ENCODE peak calls at places on chromosomes 12 and 14, in six cellular contexts. G is HepG2, O is A549, L is K562, P is endothelial cell of umbilical vein, S is H1. Z is an unnamed sample.

GRCh38 chr12:51771008-51771407 is 77.5 kb downstream of the FIGNL2 start:
- DNase-seq in G (no peak), O (no peak), L (no peak), P (no peak), S (no peak), Z (no peak)

GRCh38 chr12:23899434-23899833 is 50.0 kb downstream of the SOX5 start:
- DNase-seq in G (no peak), O (no peak), L (no peak), P (no peak), S (no peak), Z (no peak)

GRCh38 chr12:80954857-80955520 is 17.3 kb upstream of the LIN7A start:
- DNase-seq in G (no peak), O (no peak), L (no peak), P (no peak), S (no peak), Z (no peak)

GRCh38 chr14:93716002-93716401 is 72.3 kb downstream of the PRIMA1 start:
- DNase-seq in G (no peak), O (no peak), L (no peak), P (no peak), S (no peak), Z (no peak)

GRCh38 chr12:87828384-87828973 is 200.7 kb downstream of the C12orf50 start:
- DNase-seq in G (no peak), O (no peak), L (no peak), P (peak; percentile 83), S (no peak), Z (no peak)

GRCh38 chr12:19620222-19620621 is 180.9 kb downstream of the AEBP2 start:
- DNase-seq in G (no peak), O (peak; percentile 91), L (no peak), P (no peak), S (no peak), Z (no peak)

GRCh38 chr14:45028107-45028626 is 55.7 kb upstream of the PRPF39 start:
- DNase-seq in G (no peak), O (no peak), L (no peak), P (no peak), S (no peak), Z (no peak)

GRCh38 chr14:65279510-65279909 is 133.0 kb upstream of the FUT8 start:
- DNase-seq in G (no peak), O (no peak), L (no peak), P (no peak), S (no peak), Z (no peak)

GRCh38 chr14:53444677-53445312 is 291.7 kb upstream of the DDHD1 start:
- DNase-seq in G (peak; percentile 18), O (no peak), L (no peak), P (no peak), S (no peak), Z (no peak)

GRCh38 chr12:53483979-53484377 is 15.3 kb downstream of the MAP3K12 start:
- DNase-seq in G (no peak), O (no peak), L (no peak), P (no peak), S (no peak), Z (no peak)

GRCh38 chr12:80711866-80712265 is 4.4 kb downstream of the MYF6 start:
- DNase-seq in G (no peak), O (no peak), L (no peak), P (peak; percentile 25), S (no peak), Z (no peak)

GRCh38 chr12:111067498-111067897 is 147.1 kb upstream of the MYL2 start:
- DNase-seq in G (no peak), O (peak; percentile 47), L (no peak), P (no peak), S (no peak), Z (no peak)

GRCh38 chr12:1811948-1812291 is 8.4 kb upstream of the LRTM2 start:
- DNase-seq in G (no peak), O (no peak), L (no peak), P (no peak), S (no peak), Z (no peak)

GRCh38 chr12:25590021-25590721 is 37.1 kb upstream of the LMNTD1 start:
- DNase-seq in G (no peak), O (no peak), L (no peak), P (no peak), S (no peak), Z (no peak)

GRCh38 chr12:96365604-96366230 is 34.5 kb downstream of the CDK17 start:
- DNase-seq in G (no peak), O (no peak), L (no peak), P (no peak), S (no peak), Z (no peak)

GRCh38 chr12:65881965-65882413 is 57.7 kb downstream of the HMGA2 start:
- DNase-seq in G (no peak), O (no peak), L (no peak), P (peak; percentile 91), S (no peak), Z (peak; percentile 25)

GRCh38 chr14:64684091-64684490 is 20.1 kb upstream of the PLEKHG3 start:
- DNase-seq in G (peak; percentile 25), O (no peak), L (no peak), P (no peak), S (no peak), Z (no peak)

GRCh38 chr14:102485693-102486512 is 23.7 kb downstream of the ANKRD9 start:
- DNase-seq in G (no peak), O (no peak), L (no peak), P (no peak), S (no peak), Z (no peak)

GRCh38 chr14:102487204-102487577 is 22.4 kb downstream of the ANKRD9 start:
- DNase-seq in G (no peak), O (no peak), L (no peak), P (no peak), S (no peak), Z (no peak)

GRCh38 chr14:102484316-102484715 is 25.3 kb downstream of the ANKRD9 start:
- DNase-seq in G (no peak), O (no peak), L (no peak), P (no peak), S (no peak), Z (no peak)

GRCh38 chr14:102490456-102490855 is 19.1 kb downstream of the ANKRD9 start:
- DNase-seq in G (no peak), O (no peak), L (no peak), P (no peak), S (no peak), Z (no peak)

GRCh38 chr14:102486513-102487203 is 22.9 kb downstream of the ANKRD9 start:
- DNase-seq in G (no peak), O (no peak), L (no peak), P (no peak), S (no peak), Z (no peak)
- TF ChIP-seq JUN in G (no peak), O (no peak), L (no peak), P (no peak), S (no peak), Z (no peak)

GRCh38 chr14:105283899-105284298 is 16.9 kb downstream of the BRF1 start:
- DNase-seq in G (no peak), O (no peak), L (peak; percentile 2), P (peak; percentile 41), S (no peak), Z (no peak)

GRCh38 chr14:105285174-105285573 is 15.6 kb downstream of the BRF1 start:
- DNase-seq in G (no peak), O (no peak), L (no peak), P (no peak), S (no peak), Z (no peak)

GRCh38 chr14:105287249-105288102 is 13.3 kb downstream of the BRF1 start:
- DNase-seq in G (no peak), O (no peak), L (no peak), P (no peak), S (no peak), Z (no peak)

GRCh38 chr14:105283028-105283427 is 17.8 kb downstream of the BRF1 start:
- DNase-seq in G (no peak), O (no peak), L (peak; percentile 4), P (no peak), S (peak; percentile 69), Z (peak; percentile 63)

DNA sequence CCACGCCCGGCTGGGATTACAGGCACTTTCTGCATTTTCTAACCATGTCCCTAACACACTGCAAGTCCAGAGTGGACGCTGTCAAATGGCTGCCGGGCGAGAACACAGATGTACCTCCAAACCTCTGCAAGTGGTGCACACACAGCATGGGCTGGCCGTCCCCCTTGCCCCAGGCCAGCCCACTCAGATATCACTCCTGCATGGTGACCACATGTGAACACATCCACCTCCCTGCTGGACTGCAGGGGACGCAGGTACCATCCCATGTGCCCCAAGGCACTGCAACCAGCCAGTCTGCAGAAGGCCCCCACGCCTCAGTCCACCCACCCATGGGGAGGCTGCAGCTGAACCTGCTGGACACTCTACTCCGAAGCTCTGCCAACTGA is 14.0 kb downstream of the BRF1 start:
- DNase-seq in G (no peak), O (no peak), L (peak; percentile 6), P (no peak), S (no peak), Z (no peak)
- TF ChIP-seq JUN in G (no peak), O (no peak), L (no peak), P (no peak), S (no peak), Z (no peak)

GRCh38 chr14:24310666-24311604 is at the start of gene LTB4R:
- DNase-seq in G (no peak), O (no peak), L (no peak), P (peak; percentile 88), S (no peak), Z (peak; percentile 78)

GRCh38 chr14:24312736-24313507 is 1.6 kb downstream of the LTB4R start:
- DNase-seq in G (no peak), O (no peak), L (no peak), P (peak; percentile 78), S (no peak), Z (no peak)

GRCh38 chr14:24313912-24314311 is 2.6 kb downstream of the LTB4R start:
- DNase-seq in G (no peak), O (no peak), L (no peak), P (no peak), S (no peak), Z (no peak)

GRCh38 chr14:24310387-24310665 is 386 bp downstream of the LTB4R2 start:
- DNase-seq in G (no peak), O (no peak), L (no peak), P (no peak), S (no peak), Z (no peak)

DNA sequence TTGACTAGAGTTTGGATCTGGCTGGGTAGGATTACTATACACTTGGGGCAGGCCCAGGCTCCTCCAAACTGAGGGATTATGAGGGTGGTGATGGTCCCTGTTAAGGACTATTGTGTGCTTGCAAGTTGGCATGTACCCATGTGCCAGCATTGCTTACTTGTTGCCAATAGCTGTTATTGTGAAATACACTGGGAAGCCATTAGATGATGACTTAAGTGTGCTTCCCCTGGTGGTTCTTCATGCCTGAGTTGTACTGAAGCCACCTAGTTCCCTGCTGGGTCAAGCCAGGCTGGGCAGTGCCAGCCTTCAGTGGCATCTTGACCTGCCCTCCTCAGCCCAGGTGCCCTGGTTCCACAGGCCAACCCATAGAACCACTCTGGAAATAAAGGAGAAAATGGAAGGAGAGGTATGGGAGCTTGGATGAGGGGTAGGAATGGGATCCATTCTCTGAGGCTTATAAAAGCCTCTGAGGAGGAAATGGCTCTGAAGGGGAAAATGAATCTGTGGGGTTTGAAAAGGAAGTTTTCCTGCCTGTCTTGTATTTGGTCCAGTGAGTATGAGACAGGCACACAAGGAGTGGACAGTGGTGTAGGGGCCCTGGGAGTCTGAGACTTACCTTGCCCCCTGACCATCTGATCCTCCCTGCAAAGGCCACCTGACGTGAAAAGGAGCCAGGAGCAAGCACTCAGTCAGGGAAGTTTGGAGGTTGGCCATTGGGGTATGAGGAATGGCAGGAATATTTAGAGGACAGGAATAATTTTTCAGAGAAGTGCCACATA is 724 bp downstream of the LTB4R start:
- DNase-seq in G (no peak), O (no peak), L (no peak), P (no peak), S (no peak), Z (no peak)
- TF ChIP-seq JUN in G (no peak), O (no peak), L (no peak), P (no peak), S (no peak), Z (no peak)

GRCh38 chr12:3901116-3901515 is 27.9 kb upstream of the PARP11 start:
- DNase-seq in G (no peak), O (no peak), L (no peak), P (no peak), S (no peak), Z (no peak)
- TF ChIP-seq JUN in G (no peak), O (no peak), L (no peak), P (no peak), S (no peak), Z (no peak)

Z was measured in WTC11.